ENCODE peak calls at places on chromosomes 5 and 9, in five cellular contexts. R is ovary, X is kidney, V is IMR-90, F is fibroblast of the aortic adventitia. Q is an unnamed sample.

GRCh38 chr9:79325501-79325900 is 246.3 kb upstream of the TLE4 start:
- DNase-seq in R (no peak), X (no peak), V (peak; percentile 45), F (no peak), Q (no peak)

GRCh38 chr9:137650259-137650658 is 31.5 kb downstream of the EHMT1 start:
- DNase-seq in R (no peak), X (no peak), V (no peak), F (no peak), Q (no peak)

GRCh38 chr9:136964171-136964689 is 12.2 kb downstream of the LCN12 start:
- DNase-seq in R (no peak), X (no peak), V (no peak), F (no peak), Q (no peak)

GRCh38 chr5:40649493-40650030 is 30.2 kb upstream of the PTGER4 start:
- DNase-seq in R (no peak), X (no peak), V (no peak), F (no peak), Q (no peak)

GRCh38 chr5:73603998-73604397 is 22.0 kb upstream of the ARHGEF28 start:
- DNase-seq in R (no peak), X (no peak), V (no peak), F (no peak), Q (no peak)

GRCh38 chr5:122173484-122174191 is 44.3 kb downstream of the ZNF474 start:
- DNase-seq in R (no peak), X (no peak), V (no peak), F (no peak), Q (no peak)

GRCh38 chr9:120436937-120437592 is 142.9 kb downstream of the CDK5RAP2 start:
- DNase-seq in R (no peak), X (no peak), V (no peak), F (peak; percentile 44), Q (no peak)

GRCh38 chr5:150272531-150272930 is 17.0 kb downstream of the CAMK2A start:
- DNase-seq in R (no peak), X (no peak), V (peak; percentile 52), F (peak; percentile 45), Q (peak; percentile 73)

GRCh38 chr5:130141689-130142320 is 237.5 kb downstream of the CHSY3 start:
- DNase-seq in R (no peak), X (no peak), V (no peak), F (peak; percentile 55), Q (peak; percentile 49)

GRCh38 chr5:165161204-165161603 is 1655.8 kb downstream of the MAT2B start:
- DNase-seq in R (no peak), X (no peak), V (no peak), F (no peak), Q (peak; percentile 52)

GRCh38 chr5:78236046-78236445 is 58.5 kb downstream of the AP3B1 start:
- DNase-seq in R (no peak), X (no peak), V (peak; percentile 24), F (no peak), Q (no peak)

GRCh38 chr5:134041570-134042411 is 37.0 kb upstream of the VDAC1 start:
- DNase-seq in R (no peak), X (no peak), V (no peak), F (no peak), Q (no peak)

GRCh38 chr9:79764377-79764776 is 192.6 kb downstream of the TLE4 start:
- DNase-seq in R (peak; percentile 66), X (no peak), V (peak; percentile 98), F (peak; percentile 92), Q (no peak)

GRCh38 chr5:180291943-180292831 is at the start of gene MAPK9:
- DNase-seq in R (peak; percentile 81), X (peak; percentile 95), V (peak; percentile 64), F (peak; percentile 60), Q (peak; percentile 92)

GRCh38 chr5:179623906-179624741 is 653 bp upstream of the HNRNPH1 start:
- DNase-seq in R (peak; percentile 60), X (no peak), V (peak; percentile 85), F (peak; percentile 79), Q (no peak)

GRCh38 chr9:99249619-99250018 is 27.5 kb downstream of the SEC61B start:
- DNase-seq in R (no peak), X (no peak), V (no peak), F (no peak), Q (no peak)

GRCh38 chr5:145478651-145479050 is 356.5 kb downstream of the PRELID2 start:
- DNase-seq in R (no peak), X (no peak), V (peak; percentile 76), F (peak; percentile 57), Q (no peak)

GRCh38 chr5:169099801-169100734 is 200.9 kb downstream of the SLIT3 start:
- DNase-seq in R (no peak), X (no peak), V (no peak), F (peak; percentile 49), Q (peak; percentile 65)

GRCh38 chr5:167451091-167451490 is 840.4 kb upstream of the WWC1 start:
- DNase-seq in R (no peak), X (no peak), V (no peak), F (no peak), Q (no peak)

GRCh38 chr9:72494051-72494450 is 27.4 kb upstream of the TMC1 start:
- DNase-seq in R (no peak), X (no peak), V (no peak), F (no peak), Q (no peak)

GRCh38 chr9:118595719-118596305 is 773.4 kb downstream of the BRINP1 start:
- DNase-seq in R (no peak), X (no peak), V (no peak), F (peak; percentile 31), Q (no peak)

GRCh38 chr9:124256517-124257069 is 1.2 kb upstream of the NEK6 start:
- DNase-seq in R (no peak), X (peak; percentile 70), V (peak; percentile 86), F (peak; percentile 78), Q (no peak)

GRCh38 chr5:111668713-111669112 is 88.3 kb downstream of the NREP start:
- DNase-seq in R (no peak), X (no peak), V (peak; percentile 57), F (no peak), Q (no peak)

GRCh38 chr9:133460405-133461175 is 812 bp downstream of the CACFD1 start:
- DNase-seq in R (peak; percentile 76), X (peak; percentile 93), V (no peak), F (peak; percentile 19), Q (peak; percentile 73)

GRCh38 chr5:25975881-25976280 is 1062.5 kb downstream of the CDH9 start:
- DNase-seq in R (no peak), X (no peak), V (no peak), F (no peak), Q (peak; percentile 7)

GRCh38 chr5:112779531-112779930 is 41.8 kb downstream of the APC start:
- DNase-seq in R (no peak), X (no peak), V (peak; percentile 84), F (peak; percentile 88), Q (no peak)

GRCh38 chr9:87148391-87149237 is 201.3 kb upstream of the GAS1 start:
- DNase-seq in R (peak; percentile 77), X (peak; percentile 94), V (peak; percentile 75), F (peak; percentile 76), Q (peak; percentile 76)
- TF ChIP-seq CTCF in R (peak; percentile 15), X (no peak), V (peak; percentile 9), F (no peak), Q (no peak)

GRCh38 chr9:102631559-102631958 is 363.6 kb upstream of the CYLC2 start:
- DNase-seq in R (no peak), X (no peak), V (no peak), F (no peak), Q (no peak)
- TF ChIP-seq CTCF in R (no peak), X (no peak), V (peak; percentile 24), F (no peak), Q (peak; percentile 58)

GRCh38 chr9:111915425-111915758 is 18.8 kb downstream of the UGCG start:
- DNase-seq in R (no peak), X (no peak), V (no peak), F (no peak), Q (no peak)

GRCh38 chr9:111916234-111916645 is 19.6 kb downstream of the UGCG start:
- DNase-seq in R (no peak), X (no peak), V (no peak), F (no peak), Q (no peak)

GRCh38 chr9:111914749-111915424 is 18.3 kb downstream of the UGCG start:
- DNase-seq in R (no peak), X (no peak), V (no peak), F (peak; percentile 59), Q (no peak)

GRCh38 chr9:111917980-111918379 is 21.4 kb downstream of the UGCG start:
- DNase-seq in R (no peak), X (no peak), V (no peak), F (no peak), Q (no peak)

DNA sequence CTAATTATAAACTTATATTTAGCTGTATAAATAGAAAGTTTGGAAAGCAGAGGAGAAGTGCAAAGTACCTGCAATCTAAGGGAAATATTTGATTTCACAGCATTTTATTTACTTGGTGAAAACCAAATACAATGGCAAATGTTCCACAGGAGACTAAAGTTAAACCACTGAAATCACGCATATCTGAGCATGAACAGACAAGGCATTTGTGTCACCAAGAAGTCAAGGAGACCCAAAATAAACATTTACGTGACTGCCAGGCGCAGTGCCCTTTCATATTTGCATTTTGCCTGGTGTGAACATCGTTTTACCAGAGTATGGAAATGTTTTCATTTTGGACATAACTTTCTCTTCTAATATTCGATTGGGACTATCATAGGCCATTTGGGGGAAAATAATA is 20.6 kb downstream of the UGCG start:
- DNase-seq in R (no peak), X (no peak), V (no peak), F (no peak), Q (no peak)
- TF ChIP-seq CTCF in R (no peak), X (no peak), V (no peak), F (no peak), Q (no peak)

GRCh38 chr5:87924451-87924850 is 344.2 kb downstream of the TMEM161B start:
- DNase-seq in R (no peak), X (no peak), V (no peak), F (no peak), Q (no peak)
- TF ChIP-seq CTCF in R (no peak), X (no peak), V (no peak), F (no peak), Q (no peak)

GRCh38 chr5:74679968-74680367 is 5.1 kb upstream of the HEXB start:
- DNase-seq in R (no peak), X (no peak), V (peak; percentile 70), F (peak; percentile 51), Q (no peak)

GRCh38 chr5:74686962-74687751 is 2.1 kb downstream of the HEXB start:
- DNase-seq in R (no peak), X (no peak), V (peak; percentile 67), F (no peak), Q (no peak)

GRCh38 chr5:74685979-74686631 is 1.1 kb downstream of the HEXB start:
- DNase-seq in R (peak; percentile 15), X (no peak), V (peak; percentile 68), F (peak; percentile 59), Q (no peak)

GRCh38 chr5:74682636-74683035 is 2.4 kb upstream of the HEXB start:
- DNase-seq in R (no peak), X (no peak), V (no peak), F (no peak), Q (no peak)

GRCh38 chr5:74684900-74685851 is at the start of gene HEXB:
- DNase-seq in R (peak; percentile 91), X (peak; percentile 97), V (peak; percentile 76), F (peak; percentile 65), Q (peak; percentile 92)
- TF ChIP-seq CTCF in R (peak; percentile 21), X (no peak), V (peak; percentile 4), F (no peak), Q (no peak)

GRCh38 chr5:12777342-12777741 is 873.1 kb upstream of the CTNND2 start:
- DNase-seq in R (no peak), X (no peak), V (no peak), F (no peak), Q (no peak)

GRCh38 chr5:12772276-12772675 is 868.0 kb upstream of the CTNND2 start:
- DNase-seq in R (no peak), X (no peak), V (no peak), F (no peak), Q (no peak)
- TF ChIP-seq CTCF in R (no peak), X (no peak), V (no peak), F (no peak), Q (no peak)